ENCODE peak calls at places on chromosomes 5 and 9, in ten cellular contexts. I is RPMI7951, Q is RWPE1, X is GM13977, L is aorta, R is putamen, J is skeletal muscle cell, U is C1 segment of cervical spinal cord, M is iPS-NIHi11, T is fibroblast of lung. H is an unnamed sample.

GRCh38 chr5:56466136-56466816 is 233.1 kb upstream of the ANKRD55 start:
- DNase-seq in L (no peak), U (no peak), I (no peak), Q (no peak), J (no peak), M (no peak), T (no peak), X (no peak), R (no peak), H (no peak)

GRCh38 chr5:151221574-151221973 is 2.3 kb downstream of the CCDC69 start:
- DNase-seq in U (no peak), X (no peak), J (no peak), L (no peak), M (no peak), Q (no peak), I (no peak), R (no peak), T (peak; percentile 33), H (no peak)

GRCh38 chr9:134835455-134835854 is 45.2 kb upstream of the FCN2 start:
- DNase-seq in Q (no peak), L (no peak), J (no peak), U (no peak), I (no peak), T (no peak), X (no peak), M (no peak), R (no peak), H (no peak)

GRCh38 chr5:171534009-171534895 is 114.8 kb downstream of the FGF18 start:
- DNase-seq in Q (no peak), I (peak; percentile 57), X (no peak), M (no peak), L (no peak), T (no peak), R (peak; percentile 20), J (no peak), U (no peak), H (no peak)

GRCh38 chr5:73954381-73954780 is 328.4 kb downstream of the ARHGEF28 start:
- DNase-seq in T (no peak), J (no peak), Q (no peak), U (no peak), X (no peak), R (no peak), L (no peak), M (no peak), I (no peak), H (no peak)

GRCh38 chr5:150487199-150488061 is 20.5 kb upstream of the NDST1 start:
- DNase-seq in Q (peak; percentile 64), X (peak; percentile 51), I (peak; percentile 54), J (no peak), R (peak; percentile 78), L (no peak), T (peak; percentile 49), M (no peak), U (peak; percentile 63), H (peak; percentile 42)

GRCh38 chr5:24141046-24141445 is 503.7 kb downstream of the CDH10 start:
- DNase-seq in I (no peak), Q (no peak), J (no peak), T (peak; percentile 8), L (no peak), M (no peak), X (no peak), U (peak; percentile 20), R (peak; percentile 49), H (peak; percentile 32)

GRCh38 chr9:34456746-34457145 is 1.6 kb downstream of the FAM219A start:
- DNase-seq in J (no peak), R (no peak), M (no peak), I (no peak), T (no peak), L (no peak), U (no peak), X (no peak), Q (no peak), H (no peak)

GRCh38 chr5:116652903-116653302 is 78.3 kb upstream of the SEMA6A start:
- DNase-seq in L (no peak), I (peak; percentile 1), U (no peak), J (peak; percentile 63), X (no peak), T (peak; percentile 74), M (no peak), Q (no peak), R (peak; percentile 44), H (no peak)

GRCh38 chr9:73118898-73119554 is 32.6 kb upstream of the ANXA1 start:
- DNase-seq in Q (peak; percentile 96), X (no peak), R (no peak), L (no peak), J (peak; percentile 48), M (no peak), I (peak; percentile 62), U (no peak), T (peak; percentile 91), H (no peak)

GRCh38 chr9:38441347-38442085 is 17.3 kb upstream of the IGFBPL1 start:
- DNase-seq in U (no peak), M (no peak), L (no peak), Q (no peak), X (no peak), R (no peak), J (no peak), I (no peak), T (no peak), H (no peak)

GRCh38 chr5:103480246-103480645 is 82.3 kb downstream of the NUDT12 start:
- DNase-seq in M (no peak), U (no peak), X (no peak), R (no peak), T (no peak), I (no peak), Q (no peak), L (no peak), J (no peak), H (no peak)

GRCh38 chr5:172455087-172455381 is 709 bp upstream of the SH3PXD2B start:
- DNase-seq in J (no peak), I (no peak), R (no peak), L (no peak), U (no peak), T (no peak), M (no peak), Q (no peak), X (no peak), H (no peak)

GRCh38 chr5:32057157-32058096 is 116.7 kb downstream of the GOLPH3 start:
- DNase-seq in X (no peak), R (no peak), I (no peak), U (no peak), M (peak; percentile 26), T (peak; percentile 72), L (no peak), Q (no peak), J (peak; percentile 25), H (no peak)

GRCh38 chr9:34047864-34048729 is 590 bp downstream of the UBAP2 start:
- DNase-seq in I (peak; percentile 27), Q (peak; percentile 69), J (no peak), T (no peak), M (peak; percentile 42), X (peak; percentile 39), U (no peak), L (no peak), R (no peak), H (no peak)

GRCh38 chr5:75610201-75610600 is 1.1 kb upstream of the ANKDD1B start:
- DNase-seq in T (no peak), R (peak; percentile 18), I (no peak), X (no peak), Q (no peak), L (no peak), J (no peak), U (no peak), M (no peak), H (no peak)

GRCh38 chr5:39543335-39543734 is 118.6 kb upstream of the DAB2 start:
- DNase-seq in I (no peak), R (no peak), T (no peak), M (no peak), J (peak; percentile 14), Q (no peak), L (no peak), X (no peak), U (no peak), H (no peak)

H was measured in caudate nucleus.